ENCODE peak calls at places on chromosomes 6 and 20, in six cellular contexts. F, U, X, B, S and L are unnamed samples.

GRCh38 chr6:157106487-157106886 is 216.8 kb downstream of the TMEM242 start:
- DNase-seq in F (no peak), U (no peak), X (peak; percentile 66), B (no peak), S (no peak), L (no peak)

GRCh38 chr6:21665101-21665435 is 71.5 kb downstream of the SOX4 start:
- DNase-seq in F (no peak), U (no peak), X (no peak), B (no peak), S (no peak), L (no peak)

GRCh38 chr20:63431944-63432343 is 40.5 kb downstream of the KCNQ2 start:
- DNase-seq in F (no peak), U (no peak), X (no peak), B (no peak), S (no peak), L (no peak)

GRCh38 chr6:143806282-143807102 is 36.6 kb upstream of the LTV1 start:
- DNase-seq in F (no peak), U (peak; percentile 74), X (peak; percentile 82), B (no peak), S (no peak), L (no peak)

GRCh38 chr6:83849127-83849526 is 4.0 kb upstream of the RIPPLY2 start:
- DNase-seq in F (no peak), U (no peak), X (no peak), B (no peak), S (no peak), L (no peak)

GRCh38 chr20:50267041-50267865 is 76.6 kb downstream of the CEBPB start:
- DNase-seq in F (peak; percentile 82), U (no peak), X (peak; percentile 39), B (peak; percentile 77), S (peak; percentile 69), L (no peak)

GRCh38 chr6:35185302-35185681 is 28.5 kb upstream of the SCUBE3 start:
- DNase-seq in F (no peak), U (no peak), X (peak; percentile 77), B (peak; percentile 62), S (no peak), L (no peak)

GRCh38 chr6:51678905-51679620 is 408.4 kb downstream of the PKHD1 start:
- DNase-seq in F (no peak), U (no peak), X (no peak), B (no peak), S (no peak), L (no peak)

GRCh38 chr6:7805828-7806227 is 79.9 kb downstream of the BMP6 start:
- DNase-seq in F (no peak), U (no peak), X (no peak), B (no peak), S (no peak), L (no peak)

GRCh38 chr20:16761305-16761829 is 13.2 kb downstream of the OTOR start:
- DNase-seq in F (no peak), U (peak; percentile 10), X (peak; percentile 59), B (no peak), S (peak; percentile 35), L (peak; percentile 67)

GRCh38 chr20:7938058-7938457 is 2.2 kb downstream of the HAO1 start:
- DNase-seq in F (no peak), U (no peak), X (no peak), B (no peak), S (no peak), L (no peak)

GRCh38 chr6:6405997-6406699 is 85.7 kb upstream of the F13A1 start:
- DNase-seq in F (no peak), U (no peak), X (no peak), B (no peak), S (no peak), L (no peak)

GRCh38 chr6:13445005-13445743 is 42.2 kb downstream of the GFOD1 start:
- DNase-seq in F (peak; percentile 91), U (no peak), X (peak; percentile 46), B (peak; percentile 79), S (no peak), L (no peak)

GRCh38 chr20:47777220-47777619 is 8.1 kb downstream of the SULF2 start:
- DNase-seq in F (no peak), U (no peak), X (no peak), B (no peak), S (no peak), L (no peak)

GRCh38 chr20:46056970-46057855 is 28.2 kb downstream of the SLC12A5 start:
- DNase-seq in F (peak; percentile 37), U (no peak), X (peak; percentile 37), B (peak; percentile 75), S (peak; percentile 4), L (no peak)

GRCh38 chr20:14958626-14959025 is 621.2 kb upstream of the FLRT3 start:
- DNase-seq in F (no peak), U (no peak), X (no peak), B (no peak), S (no peak), L (no peak)

GRCh38 chr20:19775353-19776201 is 17.5 kb downstream of the RIN2 start:
- DNase-seq in F (no peak), U (no peak), X (peak; percentile 54), B (no peak), S (no peak), L (no peak)

GRCh38 chr6:138030872-138031271 is 76.3 kb downstream of the PERP start:
- DNase-seq in F (no peak), U (no peak), X (no peak), B (no peak), S (no peak), L (no peak)

GRCh38 chr6:46035242-46035641 is 19.6 kb upstream of the CLIC5 start:
- DNase-seq in F (no peak), U (no peak), X (no peak), B (no peak), S (no peak), L (no peak)

GRCh38 chr20:50330504-50331313 is 140.1 kb downstream of the CEBPB start:
- DNase-seq in F (peak; percentile 58), U (no peak), X (no peak), B (no peak), S (no peak), L (no peak)